ENCODE peak calls at places on chromosomes 3 and 15, in six cellular contexts. O, E, T, N, S and K are unnamed samples.

GRCh38 chr3:194271459-194272035 is 79.6 kb downstream of the CPN2 start:
- DNase-seq in E (no peak), N (no peak), O (no peak), S (peak), T (no peak), K (no peak)

GRCh38 chr3:136751259-136752045 is 726 bp downstream of the STAG1 start:
- DNase-seq in O (peak), T (peak), E (peak), S (peak), N (no peak), K (peak)

GRCh38 chr3:31550452-31551251 is 17.9 kb downstream of the STT3B start:
- DNase-seq in E (no peak), N (peak), T (peak), S (peak), O (no peak), K (no peak)

GRCh38 chr3:60277376-60277800 is 973.9 kb downstream of the FHIT start:
- DNase-seq in N (no peak), S (peak), O (no peak), T (no peak), E (no peak), K (no peak)

GRCh38 chr3:54999801-55000200 is 71.9 kb upstream of the LRTM1 start:
- DNase-seq in E (no peak), O (no peak), N (no peak), S (peak), T (no peak), K (no peak)

GRCh38 chr15:39736646-39737550 is 45.7 kb downstream of the FSIP1 start:
- DNase-seq in T (no peak), E (no peak), N (no peak), S (no peak), O (no peak), K (no peak)

GRCh38 chr3:136305879-136306278 is 55.7 kb downstream of the PCCB start:
- DNase-seq in N (no peak), T (no peak), O (no peak), S (peak), E (no peak), K (no peak)

GRCh38 chr3:143731776-143732175 is 116.5 kb downstream of the SLC9A9 start:
- DNase-seq in T (no peak), N (no peak), S (no peak), E (no peak), O (no peak), K (no peak)

GRCh38 chr3:194481525-194482195 is 5.1 kb downstream of the ATP13A3 start:
- DNase-seq in T (no peak), N (no peak), O (no peak), E (no peak), S (no peak), K (no peak)

GRCh38 chr3:192883512-192883911 is 34.1 kb downstream of the MB21D2 start:
- DNase-seq in S (no peak), O (no peak), E (no peak), T (no peak), N (no peak), K (no peak)

GRCh38 chr3:62199126-62199525 is 174.2 kb downstream of the FEZF2 start:
- DNase-seq in N (no peak), O (no peak), S (no peak), E (no peak), T (no peak), K (no peak)

GRCh38 chr3:37753428-37753827 is 108.3 kb upstream of the CTDSPL start:
- DNase-seq in N (no peak), S (no peak), E (no peak), O (no peak), T (no peak), K (no peak)

GRCh38 chr15:77032052-77032646 is 37.2 kb downstream of the PSTPIP1 start:
- DNase-seq in N (no peak), E (no peak), S (no peak), T (no peak), O (no peak), K (peak)

GRCh38 chr3:64685331-64685799 is 2.4 kb downstream of the ADAMTS9 start:
- DNase-seq in O (peak), N (no peak), E (no peak), T (peak), S (no peak), K (no peak)

GRCh38 chr3:33061782-33062181 is 35.2 kb downstream of the GLB1 start:
- DNase-seq in N (no peak), E (no peak), O (no peak), T (peak), S (peak), K (no peak)

GRCh38 chr3:51471775-51472652 is 27.8 kb downstream of the DCAF1 start:
- DNase-seq in T (no peak), E (no peak), N (no peak), S (no peak), O (no peak), K (no peak)

GRCh38 chr15:35151381-35151780 is 66.3 kb upstream of the NANOGP8 start:
- DNase-seq in T (no peak), O (no peak), N (no peak), E (no peak), S (no peak), K (no peak)

GRCh38 chr3:191066669-191067068 is 132.4 kb upstream of the OSTN start:
- DNase-seq in T (no peak), N (peak), O (no peak), E (no peak), S (peak), K (no peak)

GRCh38 chr3:9026320-9027040 is 63.2 kb upstream of the RAD18 start:
- DNase-seq in S (no peak), O (no peak), T (no peak), E (no peak), N (no peak), K (no peak)

GRCh38 chr3:125401402-125401801 is 26.3 kb upstream of the ZNF148 start:
- DNase-seq in O (no peak), T (peak), N (no peak), S (peak), E (no peak), K (no peak)

GRCh38 chr3:67704322-67704721 is 49.9 kb upstream of the SUCLG2 start:
- DNase-seq in E (no peak), T (no peak), N (no peak), O (no peak), S (no peak), K (no peak)

GRCh38 chr15:96416934-96417759 is 86.6 kb downstream of the NR2F2 start:
- DNase-seq in S (no peak), T (peak), O (no peak), N (no peak), E (no peak), K (no peak)

GRCh38 chr3:45208587-45208986 is 17.5 kb downstream of the TMEM158 start:
- DNase-seq in S (no peak), E (no peak), N (no peak), T (no peak), O (no peak), K (no peak)

GRCh38 chr15:55250392-55250791 is 39.2 kb downstream of the RAB27A start:
- DNase-seq in S (no peak), N (no peak), O (no peak), E (no peak), T (peak), K (peak)